ENCODE peak calls at places on chromosome 18, in five cellular contexts. F, N, S, K and Z are unnamed samples.

GRCh38 chr18:55838841-55839240 is 250.8 kb upstream of the TCF4 start:
- DNase-seq in F (no peak), N (no peak), S (no peak), K (no peak), Z (no peak)

GRCh38 chr18:21747764-21748693 is 7.4 kb downstream of the MIB1 start:
- DNase-seq in F (no peak), N (no peak), S (no peak), K (no peak), Z (no peak)

GRCh38 chr18:76548541-76548940 is 53.5 kb upstream of the ZNF516 start:
- DNase-seq in F (no peak), N (no peak), S (no peak), K (no peak), Z (no peak)

GRCh38 chr18:35933982-35934381 is 38.5 kb upstream of the RMP24 start:
- DNase-seq in F (no peak), N (no peak), S (peak), K (no peak), Z (no peak)

GRCh38 chr18:74742573-74742972 is 144.9 kb downstream of the ZNF407 start:
- DNase-seq in F (peak), N (no peak), S (no peak), K (no peak), Z (no peak)

GRCh38 chr18:57469884-57470283 is 34.7 kb downstream of the ONECUT2 start:
- DNase-seq in F (no peak), N (no peak), S (no peak), K (no peak), Z (no peak)

GRCh38 chr18:8229786-8230185 is 379.5 kb upstream of the RAB12 start:
- DNase-seq in F (peak), N (no peak), S (no peak), K (no peak), Z (no peak)

GRCh38 chr18:6650756-6651155 is 78.8 kb upstream of the ARHGAP28 start:
- DNase-seq in F (no peak), N (no peak), S (peak), K (no peak), Z (no peak)

GRCh38 chr18:67140495-67140894 is 376.0 kb downstream of the DSEL start:
- DNase-seq in F (no peak), N (no peak), S (no peak), K (no peak), Z (no peak)

GRCh38 chr18:23115683-23116096 is 19.6 kb upstream of the CABLES1 start:
- DNase-seq in F (peak), N (no peak), S (peak), K (no peak), Z (no peak)

GRCh38 chr18:34592961-34593382 is 117.1 kb upstream of the DTNA start:
- DNase-seq in F (peak), N (peak), S (no peak), K (peak), Z (peak)

GRCh38 chr18:26226229-26227050 is at the start of gene TAF4B:
- DNase-seq in F (peak), N (peak), S (peak), K (peak), Z (peak)

GRCh38 chr18:73669299-73669698 is 478.3 kb downstream of the FBXO15 start:
- DNase-seq in F (peak), N (no peak), S (no peak), K (no peak), Z (no peak)

GRCh38 chr18:11565716-11566115 is 43.7 kb upstream of the SLC35G4 start:
- DNase-seq in F (no peak), N (no peak), S (no peak), K (no peak), Z (no peak)

GRCh38 chr18:8379187-8379941 is 229.9 kb upstream of the RAB12 start:
- DNase-seq in F (no peak), N (no peak), S (no peak), K (no peak), Z (no peak)

GRCh38 chr18:47035156-47035671 is at the start of gene ELOA2:
- DNase-seq in F (no peak), N (no peak), S (no peak), K (no peak), Z (no peak)

GRCh38 chr18:58660915-58661314 is 10.3 kb upstream of the MALT1 start:
- DNase-seq in F (no peak), N (no peak), S (no peak), K (no peak), Z (no peak)

GRCh38 chr18:71799016-71799673 is 745.0 kb downstream of the CBLN2 start:
- DNase-seq in F (no peak), N (no peak), S (no peak), K (no peak), Z (no peak)

GRCh38 chr18:72692086-72692485 is 147.9 kb upstream of the CBLN2 start:
- DNase-seq in F (no peak), N (peak), S (no peak), K (no peak), Z (peak)

GRCh38 chr18:22987547-22988182 is 54.5 kb downstream of the RBBP8 start:
- DNase-seq in F (no peak), N (no peak), S (peak), K (no peak), Z (no peak)

GRCh38 chr18:41265047-41265446 is 690.0 kb upstream of the PIK3C3 start:
- DNase-seq in F (peak), N (no peak), S (no peak), K (no peak), Z (no peak)

GRCh38 chr18:28767781-28768211 is 590.9 kb upstream of the CDH2 start:
- DNase-seq in F (peak), N (no peak), S (no peak), K (no peak), Z (no peak)

GRCh38 chr18:28735731-28736130 is 558.8 kb upstream of the CDH2 start:
- DNase-seq in F (peak), N (no peak), S (peak), K (no peak), Z (no peak)

GRCh38 chr18:47075098-47075883 is 39.9 kb upstream of the ELOA2 start:
- DNase-seq in F (peak), N (no peak), S (no peak), K (no peak), Z (peak)

GRCh38 chr18:78742346-78742745 is 237.3 kb upstream of the SALL3 start:
- DNase-seq in F (no peak), N (no peak), S (no peak), K (no peak), Z (peak)

GRCh38 chr18:2900742-2901404 is 54.1 kb downstream of the EMILIN2 start:
- DNase-seq in F (no peak), N (no peak), S (no peak), K (no peak), Z (no peak)
- H2BK12ac ChIP-seq in F (no peak), N (no peak), S (no peak), K (no peak), Z (no peak)

GRCh38 chr18:9827211-9827855 is 58.4 kb upstream of the TXNDC2 start:
- DNase-seq in F (no peak), N (no peak), S (no peak), K (no peak), Z (no peak)
- H2BK12ac ChIP-seq in F (no peak), N (no peak), S (no peak), K (no peak), Z (no peak)

DNA sequence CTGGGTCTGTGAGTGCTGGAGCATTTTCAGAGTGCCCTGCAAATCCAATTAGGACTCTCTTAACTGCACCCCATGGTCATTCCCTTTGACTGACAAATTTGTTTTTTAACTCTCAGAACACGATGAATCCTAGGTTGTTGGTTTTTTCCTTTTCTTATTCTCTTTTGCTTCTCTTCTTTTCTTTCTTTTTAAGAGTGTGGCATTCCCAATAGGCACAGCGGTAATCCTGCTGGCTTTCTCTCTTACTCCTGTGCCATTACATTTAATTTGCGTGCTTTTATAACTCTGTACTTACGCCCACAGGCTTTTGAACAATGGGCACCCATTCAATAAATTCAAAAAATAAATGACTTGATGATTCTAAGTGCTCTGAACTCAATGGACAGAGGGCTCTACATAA is 189.0 kb upstream of the SMAD7 start:
- DNase-seq in F (no peak), N (no peak), S (no peak), K (no peak), Z (no peak)
- H2BK12ac ChIP-seq in F (no peak), N (no peak), S (no peak), K (no peak), Z (no peak)

GRCh38 chr18:32135595-32135994 is 43.9 kb downstream of the RNF138 start:
- DNase-seq in F (no peak), N (no peak), S (no peak), K (no peak), Z (no peak)
- H2BK12ac ChIP-seq in F (no peak), N (no peak), S (no peak), K (no peak), Z (no peak)